ENCODE peak calls at places on chromosomes 11 and 22, in five cellular contexts. U, R, D, E and K are unnamed samples. For H3K4me1 and H3K36me3, the result is how much of the 10 kb centered on the place peaks cover.

GRCh38 chr22:41911292-41911611 is 3.6 kb downstream of the SHISA8 start:
- DNase-seq in D (no peak), E (no peak), R (no peak), U (no peak), K (no peak)

GRCh38 chr11:45382133-45382878 is 96.2 kb upstream of the SYT13 start:
- DNase-seq in U (no peak), D (no peak), E (no peak), R (peak), K (no peak)

GRCh38 chr11:19853016-19853415 is 140.4 kb downstream of the NAV2 start:
- DNase-seq in D (no peak), R (no peak), U (no peak), E (no peak), K (no peak)

GRCh38 chr22:26592368-26593015 is 2.6 kb upstream of the TPST2 start:
- DNase-seq in R (no peak), E (peak), U (peak), D (no peak), K (no peak)

GRCh38 chr22:46127556-46127955 is 22.8 kb upstream of the PPARA start:
- DNase-seq in R (no peak), U (no peak), D (no peak), E (no peak), K (no peak)

GRCh38 chr22:43563571-43563970 is 151.8 kb downstream of the MPPED1 start:
- DNase-seq in U (no peak), D (no peak), E (no peak), R (no peak), K (no peak)

GRCh38 chr11:103359221-103359620 is 250.0 kb downstream of the DYNC2H1 start:
- DNase-seq in E (no peak), D (no peak), U (no peak), R (no peak), K (no peak)

GRCh38 chr11:128496684-128497056 is 90.7 kb downstream of the ETS1 start:
- DNase-seq in D (no peak), R (no peak), U (no peak), E (no peak), K (no peak)

GRCh38 chr11:6572215-6572614 is 31.2 kb downstream of the RRP8 start:
- DNase-seq in D (no peak), R (no peak), U (no peak), E (no peak), K (no peak)

GRCh38 chr22:35648066-35649025 is at the start of gene APOL6:
- DNase-seq in R (peak), U (peak), D (no peak), E (peak), K (no peak)

GRCh38 chr11:3043315-3043871 is 13.8 kb downstream of the CARS1 start:
- DNase-seq in D (peak), E (peak), U (no peak), R (peak), K (peak)

GRCh38 chr11:3153291-3153861 is 11.7 kb downstream of the OSBPL5 start:
- DNase-seq in R (no peak), U (no peak), E (peak), D (peak), K (peak)

GRCh38 chr22:32354360-32355351 is 3.0 kb upstream of the RFPL3 start:
- DNase-seq in D (no peak), R (no peak), E (no peak), U (no peak), K (no peak)

GRCh38 chr11:133947298-133947905 is 9.4 kb downstream of the IGSF9B start:
- DNase-seq in U (peak), E (peak), D (no peak), R (no peak), K (no peak)

GRCh38 chr11:62144641-62145255 is 20.9 kb downstream of the INCENP start:
- DNase-seq in R (no peak), E (peak), D (peak), U (no peak), K (no peak)

GRCh38 chr11:103671143-103671651 is 365.2 kb upstream of the DDI1 start:
- DNase-seq in D (no peak), E (no peak), R (no peak), U (no peak), K (no peak)

GRCh38 chr11:129643031-129643721 is 172.5 kb upstream of the TMEM45B start:
- DNase-seq in U (no peak), R (no peak), E (no peak), D (no peak), K (no peak)

GRCh38 chr22:19870153-19871022 is 15.7 kb upstream of the GNB1L start:
- DNase-seq in R (peak), D (peak), E (peak), U (no peak), K (peak)

DNA sequence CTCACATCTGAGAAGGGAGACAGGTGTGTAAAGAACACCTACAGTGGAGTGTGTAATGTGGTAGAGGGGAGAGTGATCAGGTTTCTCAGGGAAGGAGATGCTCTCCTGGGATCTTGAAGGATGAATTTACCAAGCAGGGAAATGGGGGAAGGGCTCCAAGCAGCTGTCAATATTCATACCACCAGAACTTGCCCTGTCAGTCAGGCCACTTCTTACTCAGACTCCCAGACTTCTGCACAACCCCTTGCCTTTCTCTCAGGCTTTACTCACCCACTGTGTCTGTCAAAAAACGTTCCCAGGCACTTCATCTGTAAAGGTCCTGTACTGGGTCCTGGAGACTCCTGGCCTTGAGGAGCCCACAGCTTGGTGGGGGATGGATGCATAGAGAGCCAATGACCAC is 14.0 kb upstream of the FCHSD2 start:
- DNase-seq in R (no peak), U (no peak), E (no peak), D (no peak), K (no peak)
- H3K4me1 ChIP-seq in R (under half), U (under half), E (half or more), D (under half), K (under half)

DNA sequence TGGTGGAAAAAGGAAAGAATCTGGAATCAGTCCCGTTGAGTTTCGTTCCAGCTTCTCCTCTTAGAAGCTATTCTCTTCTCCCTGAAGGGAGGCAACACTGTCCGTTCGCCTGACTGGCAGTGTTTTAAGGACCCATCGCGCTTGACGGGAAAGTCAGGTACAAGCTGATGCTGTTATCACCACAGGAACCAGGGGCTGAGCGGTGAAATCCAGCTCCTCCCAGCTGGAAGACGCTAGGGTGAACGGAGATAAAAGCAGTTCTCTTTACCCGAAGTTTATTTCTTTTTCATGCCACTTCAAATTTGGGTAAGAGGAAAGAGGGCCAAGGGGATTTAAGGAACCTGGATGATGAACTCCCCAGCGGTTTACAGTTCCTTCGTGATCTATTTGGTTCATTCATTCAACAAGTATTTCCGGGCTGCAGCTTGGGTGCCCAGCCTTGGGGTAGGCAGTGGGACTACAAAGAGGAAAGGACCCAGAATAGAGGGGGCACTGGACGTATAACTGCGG is 551 bp upstream of the DEUP1 start:
- DNase-seq in U (no peak), E (no peak), R (no peak), D (no peak), K (no peak)
- H3K4me3 ChIP-seq in U (no peak), E (peak), R (peak), D (no peak), K (peak)

GRCh38 chr11:47538741-47539575 is 14.0 kb downstream of the CELF1 start:
- DNase-seq in U (no peak), R (no peak), E (no peak), D (no peak), K (no peak)

GRCh38 chr11:47532597-47533213 is 20.2 kb downstream of the CELF1 start:
- DNase-seq in E (no peak), D (no peak), U (no peak), R (no peak), K (no peak)

GRCh38 chr11:47534707-47535251 is 18.2 kb downstream of the CELF1 start:
- DNase-seq in E (no peak), D (no peak), U (no peak), R (no peak), K (no peak)

GRCh38 chr11:47536925-47537324 is 16.0 kb downstream of the CELF1 start:
- DNase-seq in U (no peak), E (no peak), D (no peak), R (no peak), K (no peak)

DNA sequence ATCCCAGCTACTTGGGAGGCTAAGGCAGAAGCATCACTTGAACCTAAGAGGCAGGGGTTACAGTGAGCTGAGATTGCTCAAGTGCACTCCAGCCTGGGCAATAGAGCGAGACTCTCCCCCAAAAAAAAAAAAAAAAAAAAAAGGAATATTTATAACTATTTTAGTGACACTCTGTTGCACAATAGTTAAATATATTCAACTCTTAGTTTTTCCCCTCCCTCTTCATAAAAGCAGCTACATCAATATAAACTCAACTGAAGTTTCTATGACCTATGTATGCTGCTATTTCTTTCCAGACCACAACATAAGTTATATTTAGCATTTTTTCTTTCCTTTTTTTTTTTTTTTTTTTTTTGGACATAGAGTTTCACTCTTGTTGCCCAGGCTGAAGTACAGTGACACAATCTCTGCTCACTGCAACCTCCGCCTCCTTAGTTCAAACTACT is 19.2 kb downstream of the CELF1 start:
- DNase-seq in E (no peak), D (no peak), R (no peak), U (no peak), K (no peak)
- H3K36me3 ChIP-seq in E (under half), D (under half), R (under half), U (under half), K (under half)

DNA sequence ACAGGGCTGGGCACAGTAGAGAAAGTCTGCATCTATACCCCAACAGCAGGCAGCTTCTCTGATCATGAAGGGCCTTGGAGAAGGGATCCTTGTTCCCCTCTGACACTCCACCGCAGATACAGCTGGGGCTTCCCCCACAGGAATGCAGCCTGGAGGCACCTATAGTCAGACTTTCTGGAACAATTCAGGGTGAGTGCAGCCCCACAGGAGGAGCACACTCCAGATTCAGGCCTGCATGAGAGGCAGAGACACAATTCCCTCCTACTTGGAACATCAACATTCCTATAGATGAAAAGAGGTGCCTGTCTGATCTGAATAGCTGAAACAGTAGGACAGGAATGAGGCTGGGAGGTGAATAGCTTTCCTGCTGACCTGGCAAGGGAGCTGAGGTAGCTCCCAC is 1298.0 kb upstream of the CNTN5 start:
- DNase-seq in R (no peak), U (no peak), D (no peak), E (no peak), K (no peak)
- H3K4me1 ChIP-seq in R (under half), U (under half), D (under half), E (under half), K (under half)

DNA sequence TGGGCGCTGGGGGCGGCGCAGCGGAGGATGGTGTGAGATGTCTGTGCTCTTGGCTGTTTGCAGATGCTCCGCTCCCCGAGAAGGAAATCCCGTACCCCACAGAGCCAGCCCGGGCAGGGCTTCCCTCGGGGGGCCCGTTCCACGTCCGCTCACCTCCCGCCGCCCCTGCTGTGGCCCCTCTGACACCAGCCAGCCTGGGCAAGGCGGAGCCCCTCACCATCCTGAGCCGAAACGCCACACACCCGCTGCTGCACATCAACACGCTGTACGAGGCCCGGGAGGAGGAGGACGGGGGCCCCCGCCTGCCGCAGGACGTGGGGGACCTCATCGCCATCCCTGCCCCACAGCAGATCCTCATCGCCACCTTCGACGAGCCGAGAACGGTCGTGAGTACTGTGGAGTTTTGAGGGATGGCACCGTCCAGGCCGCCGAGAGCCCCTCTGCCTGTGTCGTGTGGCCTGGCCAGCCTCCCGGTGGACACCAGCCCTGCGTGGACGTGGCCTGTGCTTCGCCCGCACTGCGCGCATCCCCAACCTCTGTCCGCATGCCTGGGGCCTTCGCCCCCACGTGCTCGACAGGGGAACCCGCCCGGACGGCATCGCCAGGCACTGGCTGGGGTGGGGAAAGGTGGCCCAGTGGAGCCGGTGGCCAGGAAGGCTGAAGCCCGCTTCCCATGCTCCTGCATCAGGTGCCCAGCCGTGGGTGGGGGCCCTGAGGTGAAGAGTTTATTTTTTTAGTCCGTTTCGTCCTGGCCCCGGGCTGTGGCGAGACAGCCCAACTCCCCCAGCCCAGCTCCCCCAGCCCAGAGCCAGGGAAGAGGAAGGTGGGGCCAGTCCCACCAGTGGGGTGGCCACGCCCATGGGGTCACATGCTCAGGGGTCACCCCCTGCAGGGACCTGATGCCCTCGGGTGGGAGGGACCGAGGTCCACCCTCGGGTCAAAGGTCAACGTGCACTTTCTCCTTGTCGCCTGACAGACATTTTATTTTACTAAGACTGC is 6.5 kb upstream of the TRABD start:
- DNase-seq in E (peak), U (no peak), D (peak), R (no peak), K (peak)
- H3K4me3 ChIP-seq in E (no peak), U (no peak), D (no peak), R (no peak), K (no peak)

GRCh38 chr22:29531419-29531818 is 22.1 kb downstream of the THOC5 start:
- DNase-seq in U (no peak), E (peak), R (no peak), D (no peak), K (no peak)
- H3K36me3 ChIP-seq in U (half or more), E (half or more), R (half or more), D (under half), K (half or more)